ENCODE peak calls at places on chromosomes 11 and 22, in six cellular contexts. T is NCI-H774; N is renal cortical epithelial cell; U is stimulated activated CD8-positive, alpha-beta memory T cell treated with anti-CD3 and anti-CD28 coated beads, Interleukin-7, amount 100 ng/mL, for 24 hours; J is NCI-H69; B is activated T-cell treated with anti-CD3 and anti-CD28 coated beads, Interleukin-2, amount 50 U/mL, for 4 hours. Z is an unnamed sample.

GRCh38 chr22:39954584-39955055 is 5.6 kb upstream of the TMA7B start:
- DNase-seq in T (no peak), N (peak), U (no peak), J (no peak), B (no peak), Z (no peak)

GRCh38 chr11:70127653-70128434 is 49.7 kb downstream of the ANO1 start:
- DNase-seq in T (no peak), N (no peak), U (no peak), J (no peak), B (no peak), Z (no peak)

GRCh38 chr11:67572747-67573419 is 10.7 kb upstream of the GSTP1 start:
- DNase-seq in T (peak), N (peak), U (no peak), J (peak), B (no peak), Z (peak)

GRCh38 chr11:130666781-130667251 is 218.4 kb downstream of the ADAMTS15 start:
- DNase-seq in T (no peak), N (peak), U (no peak), J (peak), B (no peak), Z (no peak)

GRCh38 chr11:12330491-12331231 is 46.7 kb upstream of the PARVA start:
- DNase-seq in T (no peak), N (no peak), U (no peak), J (peak), B (no peak), Z (peak)

GRCh38 chr11:59783632-59784090 is 26.9 kb downstream of the MRPL16 start:
- DNase-seq in T (no peak), N (no peak), U (no peak), J (no peak), B (no peak), Z (no peak)

GRCh38 chr22:39463931-39464390 is 7.1 kb downstream of the MGAT3 start:
- DNase-seq in T (no peak), N (peak), U (no peak), J (no peak), B (no peak), Z (peak)

GRCh38 chr22:25169278-25170031 is 30.2 kb upstream of the CRYBB3 start:
- DNase-seq in T (no peak), N (peak), U (no peak), J (no peak), B (no peak), Z (no peak)

GRCh38 chr11:110513521-110514450 is 84.0 kb downstream of the FDX1 start:
- DNase-seq in T (no peak), N (no peak), U (no peak), J (no peak), B (no peak), Z (no peak)

GRCh38 chr22:26846645-26847044 is 189.3 kb downstream of the MIAT start:
- DNase-seq in T (no peak), N (peak), U (no peak), J (no peak), B (no peak), Z (no peak)

GRCh38 chr11:27285761-27286160 is 77.3 kb downstream of the CCDC34 start:
- DNase-seq in T (no peak), N (no peak), U (no peak), J (no peak), B (no peak), Z (no peak)

GRCh38 chr22:45878051-45878764 is 98.8 kb downstream of the WNT7B start:
- DNase-seq in T (no peak), N (no peak), U (no peak), J (peak), B (peak), Z (no peak)

GRCh38 chr22:38110863-38111852 is 674 bp upstream of the BAIAP2L2 start:
- DNase-seq in T (no peak), N (peak), U (no peak), J (no peak), B (no peak), Z (no peak)

GRCh38 chr11:2201542-2201941 is 29.9 kb upstream of the TH start:
- DNase-seq in T (no peak), N (no peak), U (no peak), J (no peak), B (no peak), Z (no peak)

GRCh38 chr11:60950933-60951610 is 904 bp downstream of the SLC15A3 start:
- DNase-seq in T (no peak), N (no peak), U (no peak), J (no peak), B (peak), Z (no peak)

GRCh38 chr11:44604171-44604581 is 38.7 kb downstream of the CD82 start:
- DNase-seq in T (peak), N (peak), U (no peak), J (no peak), B (no peak), Z (no peak)

GRCh38 chr11:82776377-82776776 is 42.7 kb upstream of the FAM181B start:
- DNase-seq in T (no peak), N (peak), U (no peak), J (peak), B (no peak), Z (no peak)

GRCh38 chr22:42066133-42066761 is 4.4 kb downstream of the NAGA start:
- DNase-seq in T (no peak), N (no peak), U (no peak), J (peak), B (no peak), Z (no peak)

GRCh38 chr22:47695176-47695575 is 932.7 kb downstream of the TBC1D22A start:
- DNase-seq in T (no peak), N (no peak), U (no peak), J (peak), B (no peak), Z (no peak)

GRCh38 chr11:69656536-69657455 is 15.8 kb downstream of the CCND1 start:
- DNase-seq in T (no peak), N (no peak), U (no peak), J (no peak), B (no peak), Z (no peak)

GRCh38 chr11:38013157-38013556 is 1415.1 kb upstream of the RAG2 start:
- DNase-seq in T (no peak), N (no peak), U (no peak), J (no peak), B (no peak), Z (no peak)

GRCh38 chr11:111206472-111206871 is 39.1 kb upstream of the POU2AF2 start:
- DNase-seq in T (no peak), N (no peak), U (no peak), J (no peak), B (no peak), Z (no peak)